ENCODE peak calls at places on chromosomes 1 and 21, in five cellular contexts. R is GM19239, I is G401, W is non-pigmented ciliary epithelial cell, L is ovary. S is an unnamed sample.

GRCh38 chr21:37245151-37245550 is 22.0 kb downstream of the VPS26C start:
- DNase-seq in R (no peak), I (no peak), W (no peak), L (no peak), S (no peak)

GRCh38 chr1:206952182-206952581 is 5.9 kb upstream of the PIGR start:
- DNase-seq in R (no peak), I (no peak), W (no peak), L (no peak), S (no peak)

GRCh38 chr1:36846366-36846765 is 187.9 kb downstream of the GRIK3 start:
- DNase-seq in R (no peak), I (peak; percentile 32), W (no peak), L (no peak), S (no peak)

GRCh38 chr1:244289976-244290375 is 161.7 kb downstream of the ADSS2 start:
- DNase-seq in R (no peak), I (no peak), W (no peak), L (no peak), S (no peak)

GRCh38 chr1:214670098-214670497 is 67.1 kb downstream of the CENPF start:
- DNase-seq in R (no peak), I (no peak), W (no peak), L (peak; percentile 84), S (no peak)

GRCh38 chr1:100127226-100127625 is 5.5 kb downstream of the SASS6 start:
- DNase-seq in R (no peak), I (no peak), W (no peak), L (no peak), S (no peak)

GRCh38 chr21:32007461-32007860 is 134.6 kb downstream of the HUNK start:
- DNase-seq in R (no peak), I (no peak), W (no peak), L (no peak), S (no peak)

GRCh38 chr1:236868625-236869467 is 73.8 kb downstream of the MTR start:
- DNase-seq in R (peak; percentile 36), I (peak; percentile 13), W (no peak), L (no peak), S (peak; percentile 45)

GRCh38 chr1:8249838-8250237 is 68.1 kb upstream of the SLC45A1 start:
- DNase-seq in R (no peak), I (no peak), W (no peak), L (no peak), S (no peak)

GRCh38 chr1:3940911-3941310 is 40.8 kb upstream of the C1orf174 start:
- DNase-seq in R (no peak), I (no peak), W (no peak), L (no peak), S (no peak)

GRCh38 chr1:36384542-36385409 is 948 bp downstream of the STK40 start:
- DNase-seq in R (no peak), I (peak; percentile 82), W (no peak), L (peak; percentile 69), S (no peak)

GRCh38 chr1:236124965-236125364 is 17.4 kb upstream of the GPR137B start:
- DNase-seq in R (no peak), I (no peak), W (no peak), L (no peak), S (no peak)

GRCh38 chr1:103616362-103616761 is 865 bp upstream of the AMY2A start:
- DNase-seq in R (no peak), I (no peak), W (no peak), L (no peak), S (no peak)

GRCh38 chr1:155254714-155255242 is 505 bp downstream of the ENTREP3 start:
- DNase-seq in R (no peak), I (peak; percentile 44), W (no peak), L (peak; percentile 67), S (no peak)

GRCh38 chr1:8342325-8342724 is 24.4 kb downstream of the SLC45A1 start:
- DNase-seq in R (no peak), I (no peak), W (peak; percentile 19), L (peak; percentile 30), S (peak; percentile 18)

GRCh38 chr1:19315378-19316206 is 3.5 kb downstream of the SLC66A1 start:
- DNase-seq in R (peak; percentile 64), I (peak; percentile 89), W (no peak), L (no peak), S (no peak)

GRCh38 chr1:61253059-61253735 is 170.8 kb downstream of the NFIA start:
- DNase-seq in R (no peak), I (peak; percentile 75), W (no peak), L (peak; percentile 87), S (no peak)

GRCh38 chr1:25619101-25619890 is 2.7 kb downstream of the MAN1C1 start:
- DNase-seq in R (no peak), I (peak; percentile 82), W (no peak), L (peak; percentile 61), S (no peak)

GRCh38 chr1:161226759-161227158 is 899 bp downstream of the TOMM40L start:
- DNase-seq in R (no peak), I (no peak), W (no peak), L (no peak), S (no peak)

GRCh38 chr1:31977361-31978131 is 36.1 kb upstream of the KHDRBS1 start:
- DNase-seq in R (no peak), I (peak; percentile 40), W (no peak), L (no peak), S (peak; percentile 20)

GRCh38 chr1:167198518-167199133 is 22.1 kb upstream of the POU2F1 start:
- DNase-seq in R (no peak), I (no peak), W (no peak), L (no peak), S (no peak)

GRCh38 chr1:153428790-153429189 is 12.5 kb downstream of the S100A7A start:
- DNase-seq in R (no peak), I (no peak), W (no peak), L (no peak), S (no peak)

GRCh38 chr1:64906447-64906846 is 59.9 kb downstream of the JAK1 start:
- DNase-seq in R (no peak), I (no peak), W (no peak), L (no peak), S (no peak)

GRCh38 chr1:155128755-155129473 is 1.2 kb downstream of the EFNA1 start:
- DNase-seq in R (no peak), I (peak; percentile 53), W (no peak), L (peak; percentile 26), S (no peak)

GRCh38 chr1:84377480-84378095 is 20.7 kb upstream of the DNASE2B start:
- DNase-seq in R (no peak), I (no peak), W (peak; percentile 73), L (no peak), S (peak; percentile 37)

GRCh38 chr1:216944864-216945505 is 221.8 kb upstream of the ESRRG start:
- DNase-seq in R (no peak), I (no peak), W (no peak), L (no peak), S (no peak)

GRCh38 chr1:157734328-157734727 is 33.8 kb upstream of the FCRL3 start:
- DNase-seq in R (no peak), I (no peak), W (no peak), L (no peak), S (no peak)

GRCh38 chr1:64133036-64133435 is 70.4 kb upstream of the UBE2U start:
- DNase-seq in R (no peak), I (no peak), W (peak; percentile 78), L (no peak), S (peak; percentile 38)

GRCh38 chr1:159826436-159827101 is at the start of gene SLAMF8:
- DNase-seq in R (no peak), I (no peak), W (no peak), L (no peak), S (no peak)

GRCh38 chr1:117631361-117631760 is 25.5 kb downstream of the TENT5C start:
- DNase-seq in R (no peak), I (no peak), W (no peak), L (no peak), S (no peak)

GRCh38 chr1:67544921-67545320 is 114.7 kb upstream of the SERBP1 start:
- DNase-seq in R (no peak), I (no peak), W (no peak), L (no peak), S (no peak)

GRCh38 chr1:233613252-233614172 is at the start of gene KCNK1:
- DNase-seq in R (no peak), I (peak; percentile 91), W (peak; percentile 71), L (peak; percentile 77), S (no peak)

GRCh38 chr1:92933459-92933858 is 27.8 kb downstream of the DIPK1A start:
- DNase-seq in R (no peak), I (no peak), W (no peak), L (no peak), S (no peak)

GRCh38 chr1:53049574-53049967 is 12.4 kb upstream of the PODN start:
- DNase-seq in R (no peak), I (no peak), W (no peak), L (no peak), S (no peak)

GRCh38 chr21:32515869-32516268 is 69.5 kb downstream of the TCP10L start:
- DNase-seq in R (no peak), I (peak; percentile 44), W (no peak), L (no peak), S (no peak)

GRCh38 chr1:44354268-44354839 is 703 bp downstream of the ERI3 start:
- DNase-seq in R (no peak), I (no peak), W (peak; percentile 10), L (no peak), S (no peak)

S was measured in AG04450.